ENCODE peak calls at places on chromosomes 1 and 21, in four cellular contexts. R is A549, V is adrenal gland, O is body of pancreas. U is an unnamed sample.
A peak's percentile ranks its signal among the peaks of the same experiment; 100 is the strongest.

GRCh38 chr1:204447220-204447619 is 35.6 kb upstream of the PPP1R15B start:
- DNase-seq in V (no peak), O (no peak), R (no peak), U (no peak)

GRCh38 chr1:224929335-224930237 is at the start of gene DNAH14:
- DNase-seq in V (peak; percentile 84), O (peak; percentile 89), R (peak; percentile 89), U (peak; percentile 81)

GRCh38 chr1:229107972-229108371 is 162.9 kb upstream of the RAB4A start:
- DNase-seq in O (no peak), V (no peak), R (no peak), U (no peak)

GRCh38 chr1:87169250-87169910 is 159.3 kb upstream of the LMO4 start:
- DNase-seq in V (no peak), O (no peak), R (no peak), U (no peak)

GRCh38 chr21:15057290-15057689 is 7.5 kb downstream of the NRIP1 start:
- DNase-seq in R (no peak), O (no peak), V (no peak), U (peak; percentile 43)

GRCh38 chr1:179095377-179095776 is 13.5 kb downstream of the TOR3A start:
- DNase-seq in O (no peak), R (no peak), V (no peak), U (no peak)

GRCh38 chr1:48093696-48094518 is 96.7 kb upstream of the TRABD2B start:
- DNase-seq in V (peak; percentile 64), O (peak; percentile 87), R (peak; percentile 67), U (peak; percentile 85)

GRCh38 chr1:234533975-234534876 is 55.2 kb upstream of the TARBP1 start:
- DNase-seq in O (peak; percentile 87), R (no peak), V (peak; percentile 96), U (peak; percentile 99)

GRCh38 chr21:43208561-43209332 is 39.9 kb downstream of the CRYAA start:
- DNase-seq in O (peak; percentile 8), R (no peak), V (no peak), U (peak; percentile 11)

GRCh38 chr1:191134796-191135195 is 657.1 kb upstream of the BRINP3 start:
- DNase-seq in O (no peak), R (no peak), V (no peak), U (no peak)

GRCh38 chr1:165279831-165280351 is 76.6 kb downstream of the LMX1A start:
- DNase-seq in R (no peak), V (no peak), O (no peak), U (no peak)

GRCh38 chr1:7047866-7048265 is 262.6 kb downstream of the CAMTA1 start:
- DNase-seq in O (no peak), R (no peak), V (no peak), U (no peak)

GRCh38 chr1:174999926-175000696 is at the start of gene CACYBP:
- DNase-seq in V (peak; percentile 61), O (no peak), R (peak; percentile 21), U (peak; percentile 43)

GRCh38 chr1:38014171-38014570 is 1.6 kb downstream of the UTP11 start:
- DNase-seq in O (no peak), V (no peak), R (no peak), U (no peak)

GRCh38 chr1:30405081-30405480 is 318.3 kb downstream of the MATN1 start:
- DNase-seq in O (no peak), R (no peak), V (no peak), U (no peak)

GRCh38 chr1:203122159-203122558 is 5.4 kb upstream of the ADORA1 start:
- DNase-seq in V (no peak), R (no peak), O (no peak), U (no peak)

GRCh38 chr1:22832414-22832786 is 121.8 kb downstream of the EPHB2 start:
- DNase-seq in R (peak; percentile 13), V (no peak), O (no peak), U (no peak)

GRCh38 chr1:43582162-43582566 is 51.5 kb downstream of the PTPRF start:
- DNase-seq in O (no peak), R (peak; percentile 73), V (peak; percentile 79), U (no peak)

GRCh38 chr1:28684937-28685336 is 16.4 kb downstream of the GMEB1 start:
- DNase-seq in V (no peak), R (no peak), O (no peak), U (no peak)

GRCh38 chr21:16473965-16474364 is 744.2 kb downstream of the USP25 start:
- DNase-seq in O (no peak), R (no peak), V (peak; percentile 31), U (peak; percentile 37)

GRCh38 chr1:60890664-60891063 is 191.7 kb upstream of the NFIA start:
- DNase-seq in R (no peak), V (no peak), O (no peak), U (no peak)

GRCh38 chr1:19799233-19799876 is 361 bp downstream of the TMCO4 start:
- DNase-seq in R (peak; percentile 52), O (peak; percentile 78), V (peak; percentile 58), U (peak; percentile 53)

GRCh38 chr1:203557390-203557789 is 63.4 kb downstream of the OPTC start:
- DNase-seq in R (no peak), O (no peak), V (peak; percentile 79), U (no peak)

GRCh38 chr1:236137285-236137852 is 5.0 kb upstream of the GPR137B start:
- DNase-seq in R (peak; percentile 23), V (no peak), O (no peak), U (no peak)

GRCh38 chr1:204549313-204549712 is 33.1 kb downstream of the MDM4 start:
- DNase-seq in V (no peak), R (no peak), O (no peak), U (no peak)

GRCh38 chr1:216293673-216294072 is 129.6 kb downstream of the USH2A start:
- DNase-seq in V (no peak), R (no peak), O (no peak), U (no peak)

GRCh38 chr1:230270185-230270939 is 155.8 kb downstream of the PGBD5 start:
- DNase-seq in R (no peak), O (no peak), V (peak; percentile 30), U (no peak)

GRCh38 chr1:91026320-91026719 is 4.5 kb upstream of the ZNF644 start:
- DNase-seq in V (no peak), R (no peak), O (no peak), U (no peak)

GRCh38 chr21:43976661-43977060 is 35.4 kb upstream of the TRAPPC10 start:
- DNase-seq in R (no peak), O (no peak), V (no peak), U (no peak)

GRCh38 chr1:170531758-170532657 is at the start of gene GORAB:
- DNase-seq in R (peak; percentile 93), O (peak; percentile 88), V (peak; percentile 95), U (peak; percentile 97)
- TF ChIP-seq POLR2A in R (peak; percentile 51), O (peak; percentile 54), V (peak; percentile 96), U (no peak)

GRCh38 chr1:168439451-168440375 is 104.1 kb downstream of the XCL2 start:
- DNase-seq in O (peak; percentile 73), R (peak; percentile 86), V (peak; percentile 74), U (peak; percentile 94)
- H3K4me3 ChIP-seq in O (no peak overlapping the region), R (no peak overlapping the region), V (peak overlapping the region; percentile 5), U (peak overlapping the region; percentile 34)

DNA sequence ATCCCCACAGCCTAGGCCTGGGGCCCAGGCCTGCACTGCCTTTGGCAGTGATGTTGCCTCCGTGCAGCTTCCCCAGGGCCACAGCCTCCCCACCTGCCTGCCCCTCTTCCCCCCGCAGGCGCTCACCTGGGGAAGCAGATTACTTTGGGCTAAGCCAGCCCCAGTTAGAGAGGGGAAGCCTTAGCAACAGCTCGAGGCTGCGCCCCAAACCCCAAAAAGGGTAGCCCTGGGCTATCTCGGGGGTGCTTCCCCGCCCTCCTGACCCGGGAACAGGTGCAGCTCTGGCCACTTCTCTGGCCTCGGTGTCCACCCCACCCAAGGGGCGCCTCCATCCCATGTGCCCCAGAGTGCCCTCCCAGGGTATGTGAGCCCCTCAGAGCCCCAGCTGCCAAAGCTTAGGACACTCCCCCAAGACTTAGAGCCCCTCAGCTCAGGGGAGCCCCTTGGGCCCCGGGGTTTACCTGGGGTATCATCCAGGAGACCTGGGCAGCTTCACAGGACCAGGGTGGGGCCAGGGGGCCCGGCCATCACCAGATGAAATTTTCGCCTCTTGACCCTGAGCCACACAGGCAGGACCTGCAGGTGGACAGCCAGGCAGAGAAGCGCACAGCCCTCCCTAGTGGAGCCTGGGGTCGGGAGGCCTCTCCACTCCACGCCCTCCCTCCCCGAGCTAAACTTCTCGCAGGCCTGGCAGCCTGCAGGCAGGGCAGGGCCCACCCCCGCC is 3.3 kb upstream of the TTC34 start:
- DNase-seq in R (no peak), V (no peak), O (no peak), U (no peak)
- H3K9me3 ChIP-seq in R (no peaks in the 10 kb centered on the region), V (no peaks in the 10 kb centered on the region), O (no peaks in the 10 kb centered on the region), U (no peaks in the 10 kb centered on the region)

GRCh38 chr1:155932085-155932484 is 2.1 kb downstream of the KHDC4 start:
- DNase-seq in O (no peak), R (no peak), V (no peak), U (no peak)

GRCh38 chr1:155932487-155932886 is 1.7 kb downstream of the KHDC4 start:
- DNase-seq in V (no peak), O (no peak), R (no peak), U (no peak)

GRCh38 chr1:155933591-155934096 is 569 bp downstream of the KHDC4 start:
- DNase-seq in V (peak; percentile 30), R (no peak), O (no peak), U (no peak)

GRCh38 chr1:155929057-155929456 is 5.2 kb downstream of the KHDC4 start:
- DNase-seq in V (no peak), R (no peak), O (no peak), U (no peak)

GRCh38 chr1:155931332-155932038 is 2.7 kb downstream of the KHDC4 start:
- DNase-seq in V (no peak), R (no peak), O (no peak), U (no peak)
- TF ChIP-seq POLR2A in V (no peak), R (no peak), O (no peak), U (no peak)

DNA sequence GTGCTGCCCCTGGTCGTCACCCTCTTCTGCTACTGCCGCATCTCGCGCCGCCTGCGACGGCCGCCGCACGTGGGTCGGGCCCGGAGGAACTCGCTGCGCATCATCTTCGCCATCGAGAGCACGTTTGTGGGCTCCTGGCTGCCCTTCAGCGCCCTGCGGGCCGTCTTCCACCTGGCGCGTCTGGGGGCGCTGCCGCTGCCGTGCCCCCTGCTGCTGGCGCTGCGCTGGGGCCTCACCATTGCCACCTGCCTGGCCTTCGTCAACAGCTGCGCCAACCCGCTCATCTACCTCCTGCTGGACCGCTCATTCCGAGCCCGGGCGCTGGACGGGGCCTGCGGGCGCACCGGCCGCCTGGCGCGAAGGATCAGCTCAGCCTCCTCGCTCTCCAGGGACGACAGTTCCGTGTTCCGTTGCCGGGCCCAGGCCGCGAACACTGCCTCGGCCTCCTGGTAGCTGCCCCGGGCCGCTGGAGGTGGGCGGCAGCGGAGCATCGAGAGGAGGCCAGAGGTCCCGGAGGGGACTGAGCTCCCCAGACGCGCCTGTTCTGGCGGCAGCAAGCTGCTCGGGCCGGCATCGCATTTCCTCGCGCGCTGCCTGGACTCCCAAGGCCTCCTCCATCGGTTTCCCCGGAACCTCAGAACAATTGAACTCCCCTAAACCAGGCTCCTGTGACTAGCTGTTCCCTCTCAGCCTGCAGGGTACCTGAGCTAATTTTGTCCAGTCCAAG is 1.1 kb downstream of the GPR25 start:
- DNase-seq in R (no peak), V (no peak), O (no peak), U (no peak)
- H3K4me3 ChIP-seq in R (no peak overlapping the region), V (no peak overlapping the region), O (no peak overlapping the region), U (peak overlapping the region; percentile 25)

GRCh38 chr21:40800126-40800525 is 46.8 kb downstream of the DSCAM start:
- DNase-seq in V (no peak), O (no peak), R (no peak), U (no peak)
- H3K9me3 ChIP-seq in V (peaks cover 14% of the 10 kb centered on the region), O (no peaks in the 10 kb centered on the region), R (no peaks in the 10 kb centered on the region), U (no peaks in the 10 kb centered on the region)

U was measured in testis.